ENCODE peak calls at places on chromosomes 13 and 19, in seven cellular contexts. D is endodermal cell, W is AG04450, T is BJ, B is IMR-90, Q is GM23338, N is hepatocyte. X is an unnamed sample. For H3K27me3, the result is how much of the 10 kb centered on the place peaks cover.

GRCh38 chr13:92838786-92839185 is 387.8 kb upstream of the GPC6 start:
- DNase-seq in D (no peak), W (peak), T (no peak), B (peak), Q (no peak), N (no peak), X (no peak)

GRCh38 chr19:6108721-6109633 is 1.3 kb downstream of the RFX2 start:
- DNase-seq in D (peak), W (no peak), T (no peak), B (peak), Q (peak), N (peak), X (no peak)

GRCh38 chr13:29696606-29697005 is 101.1 kb upstream of the SLC7A1 start:
- DNase-seq in D (no peak), W (no peak), T (no peak), B (no peak), Q (no peak), N (no peak), X (no peak)

GRCh38 chr19:46783670-46784069 is 4.7 kb downstream of the SLC1A5 start:
- DNase-seq in D (no peak), W (no peak), T (no peak), B (no peak), Q (no peak), N (no peak), X (no peak)

GRCh38 chr19:12759686-12760085 is 8.1 kb downstream of the BEST2 start:
- DNase-seq in D (no peak), W (no peak), T (no peak), B (no peak), Q (no peak), N (no peak), X (no peak)

GRCh38 chr13:46476174-46476573 is 76.8 kb upstream of the LRCH1 start:
- DNase-seq in D (no peak), W (no peak), T (no peak), B (no peak), Q (no peak), N (no peak), X (peak)

GRCh38 chr19:35901854-35902661 is at the start of gene HCST:
- DNase-seq in D (no peak), W (no peak), T (peak), B (peak), Q (no peak), N (no peak), X (peak)

GRCh38 chr19:1270168-1270853 is 1.2 kb downstream of the CIRBP start:
- DNase-seq in D (no peak), W (no peak), T (no peak), B (no peak), Q (peak), N (no peak), X (no peak)

GRCh38 chr19:30482956-30483355 is 110.8 kb downstream of the ZNF536 start:
- DNase-seq in D (no peak), W (no peak), T (no peak), B (no peak), Q (no peak), N (no peak), X (no peak)

GRCh38 chr19:11617207-11618062 is 20.2 kb downstream of the ZNF627 start:
- DNase-seq in D (no peak), W (no peak), T (no peak), B (no peak), Q (no peak), N (no peak), X (no peak)

GRCh38 chr13:108193806-108194205 is 21.5 kb downstream of the LIG4 start:
- DNase-seq in D (no peak), W (no peak), T (no peak), B (no peak), Q (no peak), N (no peak), X (no peak)

GRCh38 chr19:4051175-4052101 is 15.3 kb downstream of the ZBTB7A start:
- DNase-seq in D (no peak), W (no peak), T (no peak), B (peak), Q (no peak), N (peak), X (no peak)

GRCh38 chr19:44718441-44719261 is 19.7 kb downstream of the CEACAM16 start:
- DNase-seq in D (peak), W (peak), T (no peak), B (peak), Q (peak), N (peak), X (peak)

GRCh38 chr19:7427944-7428343 is 60.9 kb downstream of the PEX11G start:
- DNase-seq in D (no peak), W (peak), T (no peak), B (peak), Q (no peak), N (no peak), X (no peak)

GRCh38 chr13:39527961-39528720 is 74.9 kb downstream of the LHFPL6 start:
- DNase-seq in D (no peak), W (peak), T (peak), B (peak), Q (no peak), N (no peak), X (no peak)

GRCh38 chr13:100176781-100177389 is 88.0 kb downstream of the PCCA start:
- DNase-seq in D (no peak), W (peak), T (no peak), B (peak), Q (no peak), N (no peak), X (peak)

GRCh38 chr13:45510671-45511070 is 45.9 kb downstream of the COG3 start:
- DNase-seq in D (peak), W (no peak), T (no peak), B (no peak), Q (peak), N (no peak), X (no peak)

GRCh38 chr19:40576181-40576584 is 490 bp upstream of the SHKBP1 start:
- DNase-seq in D (peak), W (no peak), T (no peak), B (no peak), Q (peak), N (no peak), X (no peak)

GRCh38 chr19:48501446-48501960 is 10.1 kb downstream of the LMTK3 start:
- DNase-seq in D (no peak), W (no peak), T (no peak), B (no peak), Q (peak), N (peak), X (no peak)

GRCh38 chr13:32779119-32779518 is 192.9 kb downstream of the PDS5B start:
- DNase-seq in D (no peak), W (no peak), T (no peak), B (no peak), Q (no peak), N (no peak), X (no peak)

GRCh38 chr13:61988810-61989209 is 573.2 kb upstream of the PCDH20 start:
- DNase-seq in D (no peak), W (no peak), T (no peak), B (no peak), Q (no peak), N (no peak), X (no peak)

GRCh38 chr13:61898207-61898606 is 482.6 kb upstream of the PCDH20 start:
- DNase-seq in D (no peak), W (no peak), T (no peak), B (no peak), Q (no peak), N (no peak), X (no peak)

GRCh38 chr13:46211116-46211515 is 612 bp upstream of the LRRC63 start:
- DNase-seq in D (no peak), W (no peak), T (no peak), B (no peak), Q (peak), N (peak), X (no peak)

GRCh38 chr19:50264483-50265186 is 61.2 kb downstream of the MYH14 start:
- DNase-seq in D (peak), W (no peak), T (no peak), B (no peak), Q (peak), N (no peak), X (no peak)

GRCh38 chr19:53903055-53903680 is 5.9 kb upstream of the CACNG7 start:
- DNase-seq in D (peak), W (no peak), T (no peak), B (peak), Q (peak), N (peak), X (peak)

GRCh38 chr19:47305309-47305751 is 4.3 kb upstream of the C5AR1 start:
- DNase-seq in D (peak), W (peak), T (peak), B (peak), Q (peak), N (peak), X (peak)

GRCh38 chr19:35216833-35217707 is 11.5 kb downstream of the FAM187B start:
- DNase-seq in D (peak), W (no peak), T (no peak), B (no peak), Q (peak), N (peak), X (no peak)

GRCh38 chr19:20154636-20155035 is 12.4 kb upstream of the ZNF486 start:
- DNase-seq in D (no peak), W (no peak), T (no peak), B (no peak), Q (no peak), N (no peak), X (no peak)

GRCh38 chr19:11017275-11018035 is 56.6 kb downstream of the SMARCA4 start:
- DNase-seq in D (no peak), W (no peak), T (no peak), B (no peak), Q (no peak), N (no peak), X (no peak)

GRCh38 chr19:30406220-30406944 is 34.2 kb downstream of the ZNF536 start:
- DNase-seq in D (peak), W (no peak), T (no peak), B (no peak), Q (peak), N (peak), X (peak)

DNA sequence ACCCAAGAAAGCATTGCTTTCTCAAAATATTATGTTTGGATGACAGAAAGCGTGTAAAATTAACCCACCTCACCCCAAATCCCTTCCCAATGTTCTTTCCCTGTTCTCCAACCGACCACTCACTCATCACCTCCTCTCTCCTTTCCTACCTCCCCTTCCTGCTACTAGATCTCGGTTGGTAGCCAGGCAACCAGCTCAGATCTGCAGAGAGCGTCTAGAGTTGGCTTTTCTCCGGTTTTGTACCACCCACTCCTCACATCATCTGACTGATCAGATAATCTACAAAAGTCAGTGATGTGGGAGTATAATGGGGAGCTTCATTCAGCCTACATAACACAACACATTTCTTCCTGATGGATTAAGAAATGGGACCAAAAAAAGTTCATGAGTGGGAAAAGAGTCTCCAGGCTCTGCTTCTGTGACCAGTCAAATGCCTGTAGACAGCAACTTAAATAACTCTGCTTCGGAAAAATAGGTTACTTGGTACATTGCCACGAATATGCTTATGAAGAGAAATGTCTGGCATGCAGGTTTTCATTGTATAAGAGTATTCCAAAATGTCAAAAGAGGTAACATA is 279.9 kb downstream of the DCLK1 start:
- DNase-seq in D (no peak), W (no peak), T (no peak), B (no peak), Q (no peak), N (no peak), X (no peak)
- H3K4me3 ChIP-seq in D (no peak), W (no peak), T (no peak), B (no peak), Q (no peak), N (no peak), X (no peak)

DNA sequence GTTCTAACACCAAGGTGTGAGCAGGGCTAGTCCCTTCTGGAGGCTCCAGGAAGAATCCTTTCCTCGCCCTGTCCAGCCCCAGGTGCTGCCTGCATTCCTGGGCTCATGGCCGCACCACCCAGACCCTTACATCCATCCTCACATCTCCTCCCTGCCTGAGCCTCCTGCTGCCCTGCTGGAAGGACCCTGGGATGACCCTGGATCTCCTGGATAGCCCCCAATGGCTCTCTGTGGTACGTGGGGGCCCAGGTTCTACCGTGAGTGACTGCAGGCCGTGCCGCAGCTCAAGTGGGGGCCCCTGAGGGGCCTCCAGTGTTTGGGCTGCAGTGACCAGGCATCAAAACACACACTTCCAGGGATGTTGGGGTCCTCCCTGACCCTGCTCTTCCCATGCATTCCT is 8.3 kb upstream of the MCF2L start:
- DNase-seq in D (no peak), W (no peak), T (no peak), B (no peak), Q (no peak), N (no peak), X (no peak)
- H3K27me3 ChIP-seq in D (under half), W (under half), T (under half), B (half or more), Q (under half), N (under half), X (under half)

GRCh38 chr19:18587962-18588610 is 512 bp upstream of the REX1BD start:
- DNase-seq in D (peak), W (no peak), T (no peak), B (no peak), Q (no peak), N (no peak), X (no peak)

GRCh38 chr19:18588611-18589379 is at the start of gene REX1BD:
- DNase-seq in D (peak), W (no peak), T (no peak), B (peak), Q (peak), N (peak), X (peak)

GRCh38 chr19:18586311-18586710 is 2.3 kb upstream of the REX1BD start:
- DNase-seq in D (no peak), W (no peak), T (no peak), B (no peak), Q (no peak), N (no peak), X (no peak)

GRCh38 chr19:18589380-18590272 is 1.0 kb downstream of the REX1BD start:
- DNase-seq in D (peak), W (no peak), T (no peak), B (peak), Q (peak), N (peak), X (peak)

GRCh38 chr19:18587561-18587960 is 1.0 kb upstream of the REX1BD start:
- DNase-seq in D (no peak), W (no peak), T (no peak), B (no peak), Q (no peak), N (no peak), X (no peak)
- H3K4me3 ChIP-seq in D (no peak), W (no peak), T (no peak), B (no peak), Q (peak), N (no peak), X (no peak)

GRCh38 chr13:79522583-79522982 is 41.6 kb downstream of the NDFIP2 start:
- DNase-seq in D (no peak), W (no peak), T (no peak), B (peak), Q (no peak), N (no peak), X (peak)
- H3K27me3 ChIP-seq in D (under half), W (under half), T (under half), B (under half), Q (under half), N (under half), X (under half)

DNA sequence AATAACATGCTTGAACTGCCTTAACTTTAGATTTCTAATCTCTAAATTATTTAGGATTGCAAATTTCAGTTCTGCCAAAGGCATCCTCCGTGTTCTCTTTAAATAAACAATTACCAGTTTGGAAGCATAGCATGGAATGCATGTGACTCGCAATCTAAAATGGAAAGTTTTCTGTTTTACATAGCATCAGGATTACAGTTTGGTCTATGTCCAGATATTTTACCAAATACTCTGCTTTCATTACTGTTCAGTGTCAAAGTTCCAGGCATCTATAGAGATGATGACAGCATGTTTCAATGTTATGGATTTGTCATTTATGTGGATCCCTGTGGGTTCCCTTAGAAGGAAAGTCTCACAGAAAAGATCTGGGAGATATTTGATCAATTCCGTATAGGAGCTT is 16.8 kb downstream of the FLT1 start:
- DNase-seq in D (no peak), W (peak), T (peak), B (peak), Q (no peak), N (no peak), X (no peak)
- H3K4me3 ChIP-seq in D (no peak), W (no peak), T (no peak), B (no peak), Q (no peak), N (no peak), X (no peak)

X was measured in cardiac muscle cell.